ENCODE peak calls at places on chromosome 2, in five cellular contexts. T is NCI-H748 treated with DMSO at 0.1 percent for 48 hours, P is ACHN, R is fibroblast of the aortic adventitia, Y is BJ. D is an unnamed sample.
A peak's percentile ranks its signal among the peaks of the same experiment; 100 is the strongest.

GRCh38 chr2:238954841-238955521 is 107.1 kb downstream of the TWIST2 start:
- DNase-seq in P (no peak), T (no peak), Y (no peak), R (peak; percentile 25), D (no peak)

GRCh38 chr2:12861344-12861942 is 144.7 kb downstream of the TRIB2 start:
- DNase-seq in Y (no peak), R (peak; percentile 65), P (no peak), T (no peak), D (peak; percentile 45)

GRCh38 chr2:240959214-240959940 is 39.0 kb upstream of the SNED1 start:
- DNase-seq in P (no peak), Y (no peak), R (no peak), T (no peak), D (no peak)

GRCh38 chr2:49459314-49459993 is 305.1 kb upstream of the FSHR start:
- DNase-seq in R (no peak), Y (no peak), T (no peak), P (peak; percentile 7), D (no peak)

GRCh38 chr2:27493948-27494283 is 1.1 kb downstream of the FNDC4 start:
- DNase-seq in T (no peak), P (no peak), Y (no peak), R (no peak), D (no peak)

GRCh38 chr2:46825958-46826897 is 89.4 kb downstream of the MCFD2 start:
- DNase-seq in T (no peak), P (no peak), Y (peak; percentile 56), R (peak; percentile 41), D (peak; percentile 79)

GRCh38 chr2:191636235-191636543 is 41.7 kb upstream of the NABP1 start:
- DNase-seq in P (peak; percentile 94), Y (no peak), R (peak; percentile 88), T (no peak), D (peak; percentile 50)

GRCh38 chr2:121165038-121165542 is 119.9 kb downstream of the TFCP2L1 start:
- DNase-seq in P (no peak), R (no peak), T (no peak), Y (no peak), D (no peak)

GRCh38 chr2:5692561-5693287 is 540 bp downstream of the SOX11 start:
- DNase-seq in P (no peak), Y (no peak), R (no peak), T (peak; percentile 30), D (no peak)

D was measured in GM04504.